ENCODE peak calls at places on chromosomes 13 and 19, in nine cellular contexts. E is AG20443, U is AG10803, S is H1, T is lower leg skin, O is spleen, J is myocyte, A is ureter, B is immature natural killer cell. M is an unnamed sample.

GRCh38 chr13:107296804-107297203 is 728.9 kb upstream of the ARGLU1 start:
- DNase-seq in E (no peak), U (no peak), S (no peak), T (no peak), O (no peak), J (no peak), A (no peak), B (no peak), M (peak; percentile 35)

GRCh38 chr13:48268019-48268418 is 35.0 kb downstream of the ITM2B start:
- DNase-seq in E (no peak), U (no peak), S (no peak), T (no peak), O (no peak), J (no peak), A (no peak), B (no peak), M (no peak)

GRCh38 chr19:4704317-4704673 is 19.3 kb downstream of the DPP9 start:
- DNase-seq in E (no peak), U (no peak), S (no peak), T (no peak), O (no peak), J (no peak), A (no peak), B (no peak), M (no peak)

GRCh38 chr13:110627761-110628476 is 12.6 kb downstream of the NAXD start:
- DNase-seq in E (no peak), U (no peak), S (no peak), T (no peak), O (no peak), J (no peak), A (no peak), B (no peak), M (no peak)

GRCh38 chr13:44904982-44905381 is 84.3 kb downstream of the NUFIP1 start:
- DNase-seq in E (peak; percentile 89), U (peak; percentile 99), S (no peak), T (peak; percentile 50), O (no peak), J (peak; percentile 86), A (peak; percentile 55), B (no peak), M (peak; percentile 68)

GRCh38 chr13:20247963-20248362 is 15.8 kb upstream of the GJB6 start:
- DNase-seq in E (no peak), U (no peak), S (no peak), T (no peak), O (no peak), J (no peak), A (no peak), B (no peak), M (no peak)

GRCh38 chr13:51541809-51542258 is 42.4 kb upstream of the WDFY2 start:
- DNase-seq in E (no peak), U (no peak), S (no peak), T (no peak), O (no peak), J (no peak), A (no peak), B (no peak), M (no peak)

GRCh38 chr13:48493076-48493765 is 39.7 kb downstream of the RCBTB2 start:
- DNase-seq in E (no peak), U (peak; percentile 14), S (no peak), T (no peak), O (no peak), J (no peak), A (no peak), B (peak; percentile 54), M (no peak)

GRCh38 chr19:10270180-10270615 is 722 bp upstream of the ICAM1 start:
- DNase-seq in E (peak; percentile 44), U (no peak), S (no peak), T (peak; percentile 58), O (peak; percentile 98), J (no peak), A (peak; percentile 75), B (peak; percentile 91), M (peak; percentile 36)

GRCh38 chr19:4284176-4284958 is 5.3 kb downstream of the SHD start:
- DNase-seq in E (peak; percentile 50), U (no peak), S (peak; percentile 71), T (no peak), O (no peak), J (peak; percentile 68), A (no peak), B (no peak), M (no peak)